ENCODE peak calls at places on chromosomes 1 and 21, in ten cellular contexts. J, O, I, R, P, S, K, D, T and U are unnamed samples.

GRCh38 chr1:52348704-52349301 is 17.2 kb downstream of the CC2D1B start:
- DNase-seq in J (peak; percentile 66), O (peak; percentile 77), I (peak; percentile 41), R (no peak), P (no peak), S (no peak), K (no peak), D (peak; percentile 70), T (no peak), U (no peak)

GRCh38 chr1:211935448-211935970 is 99.8 kb downstream of the INTS7 start:
- DNase-seq in J (no peak), O (no peak), I (no peak), R (no peak), P (no peak), S (no peak), K (no peak), D (peak; percentile 22), T (no peak), U (no peak)

GRCh38 chr1:244388961-244389360 is 62.7 kb downstream of the ADSS2 start:
- DNase-seq in J (no peak), O (no peak), I (no peak), R (no peak), P (no peak), S (no peak), K (no peak), D (no peak), T (no peak), U (no peak)

GRCh38 chr1:225911207-225912130 is 12.6 kb downstream of the PYCR2 start:
- DNase-seq in J (no peak), O (peak; percentile 55), I (no peak), R (peak; percentile 73), P (peak; percentile 73), S (peak; percentile 50), K (no peak), D (peak; percentile 61), T (peak; percentile 44), U (peak; percentile 55)

GRCh38 chr1:155360051-155360450 is 39.4 kb downstream of the RUSC1 start:
- DNase-seq in J (no peak), O (no peak), I (no peak), R (no peak), P (no peak), S (no peak), K (no peak), D (no peak), T (no peak), U (no peak)

GRCh38 chr1:30407862-30408580 is 315.4 kb downstream of the MATN1 start:
- DNase-seq in J (no peak), O (no peak), I (no peak), R (no peak), P (no peak), S (no peak), K (no peak), D (no peak), T (no peak), U (peak; percentile 10)

GRCh38 chr1:24384251-24385090 is 29.1 kb downstream of the STPG1 start:
- DNase-seq in J (no peak), O (no peak), I (no peak), R (no peak), P (peak; percentile 55), S (no peak), K (no peak), D (peak; percentile 75), T (peak; percentile 80), U (no peak)

GRCh38 chr1:158248122-158248521 is 6.1 kb upstream of the CD1A start:
- DNase-seq in J (peak; percentile 63), O (peak; percentile 64), I (no peak), R (no peak), P (no peak), S (peak; percentile 23), K (no peak), D (no peak), T (peak; percentile 36), U (peak; percentile 46)

GRCh38 chr21:43367859-43368258 is 59.1 kb downstream of the SIK1 start:
- DNase-seq in J (no peak), O (no peak), I (no peak), R (no peak), P (no peak), S (no peak), K (no peak), D (no peak), T (no peak), U (no peak)

GRCh38 chr1:27744556-27744955 is 18.8 kb downstream of the FAM76A start:
- DNase-seq in J (no peak), O (no peak), I (no peak), R (no peak), P (no peak), S (no peak), K (no peak), D (no peak), T (no peak), U (no peak)

GRCh38 chr1:56477164-56478111 is 101.9 kb downstream of the PLPP3 start:
- DNase-seq in J (peak; percentile 78), O (peak; percentile 16), I (no peak), R (no peak), P (peak; percentile 79), S (peak; percentile 73), K (no peak), D (no peak), T (no peak), U (peak; percentile 90)

GRCh38 chr1:223208164-223209075 is 65.4 kb upstream of the TLR5 start:
- DNase-seq in J (no peak), O (no peak), I (no peak), R (no peak), P (no peak), S (no peak), K (no peak), D (no peak), T (no peak), U (no peak)

GRCh38 chr1:168774241-168774640 is 45.2 kb upstream of the DPT start:
- DNase-seq in J (no peak), O (no peak), I (no peak), R (no peak), P (peak; percentile 66), S (peak; percentile 56), K (no peak), D (peak; percentile 20), T (no peak), U (peak; percentile 36)

GRCh38 chr1:89815611-89816010 is 5.2 kb upstream of the LRRC8D start:
- DNase-seq in J (peak; percentile 55), O (peak; percentile 97), I (no peak), R (no peak), P (no peak), S (no peak), K (no peak), D (no peak), T (no peak), U (no peak)

GRCh38 chr1:32307313-32307712 is 15.4 kb downstream of the HDAC1 start:
- DNase-seq in J (no peak), O (no peak), I (no peak), R (no peak), P (no peak), S (no peak), K (no peak), D (no peak), T (no peak), U (no peak)

GRCh38 chr1:40796939-40797667 is 13.5 kb downstream of the KCNQ4 start:
- DNase-seq in J (no peak), O (peak; percentile 25), I (no peak), R (no peak), P (peak; percentile 63), S (peak; percentile 59), K (no peak), D (no peak), T (peak; percentile 23), U (no peak)

GRCh38 chr1:157691285-157691920 is 9.2 kb downstream of the FCRL3 start:
- DNase-seq in J (peak; percentile 72), O (peak; percentile 31), I (peak; percentile 19), R (no peak), P (no peak), S (no peak), K (no peak), D (peak; percentile 35), T (no peak), U (no peak)

GRCh38 chr1:179091691-179092165 is 9.9 kb downstream of the TOR3A start:
- DNase-seq in J (no peak), O (no peak), I (peak; percentile 65), R (no peak), P (peak; percentile 75), S (peak; percentile 42), K (no peak), D (no peak), T (peak; percentile 17), U (no peak)

GRCh38 chr1:21574464-21575151 is 65.4 kb downstream of the ALPL start:
- DNase-seq in J (no peak), O (no peak), I (peak; percentile 90), R (no peak), P (peak; percentile 88), S (peak; percentile 84), K (no peak), D (peak; percentile 40), T (peak; percentile 22), U (peak; percentile 73)

GRCh38 chr1:213564215-213564659 is 423.5 kb upstream of the PROX1 start:
- DNase-seq in J (no peak), O (peak; percentile 30), I (peak; percentile 65), R (no peak), P (no peak), S (no peak), K (no peak), D (peak; percentile 53), T (peak; percentile 27), U (no peak)

GRCh38 chr1:180157576-180158057 is 2.9 kb downstream of the QSOX1 start:
- DNase-seq in J (no peak), O (no peak), I (peak; percentile 98), R (no peak), P (no peak), S (no peak), K (no peak), D (no peak), T (no peak), U (no peak)

GRCh38 chr1:20640183-20640597 is 6.9 kb downstream of the PINK1 start:
- DNase-seq in J (peak; percentile 60), O (peak; percentile 74), I (peak; percentile 42), R (peak; percentile 53), P (no peak), S (peak; percentile 37), K (no peak), D (peak; percentile 65), T (peak; percentile 48), U (no peak)

GRCh38 chr1:47894718-47895393 is 102.3 kb downstream of the TRABD2B start:
- DNase-seq in J (no peak), O (no peak), I (no peak), R (no peak), P (peak; percentile 26), S (no peak), K (no peak), D (no peak), T (peak; percentile 91), U (no peak)

GRCh38 chr21:17828223-17828622 is 9.1 kb upstream of the C21orf91 start:
- DNase-seq in J (no peak), O (no peak), I (no peak), R (no peak), P (no peak), S (no peak), K (no peak), D (no peak), T (no peak), U (no peak)

GRCh38 chr1:116139592-116140134 is 28.5 kb downstream of the MAB21L3 start:
- DNase-seq in J (no peak), O (no peak), I (no peak), R (no peak), P (no peak), S (no peak), K (no peak), D (no peak), T (no peak), U (no peak)

GRCh38 chr21:34603002-34603709 is 11.8 kb downstream of the RCAN1 start:
- DNase-seq in J (peak; percentile 91), O (peak; percentile 71), I (peak; percentile 86), R (peak; percentile 49), P (peak; percentile 79), S (peak; percentile 86), K (peak; percentile 26), D (peak; percentile 86), T (peak; percentile 67), U (peak; percentile 83)

GRCh38 chr1:57966751-57967406 is 543.0 kb upstream of the DAB1 start:
- DNase-seq in J (no peak), O (no peak), I (no peak), R (no peak), P (no peak), S (no peak), K (no peak), D (peak; percentile 88), T (peak; percentile 6), U (no peak)

GRCh38 chr1:245217853-245218608 is 63.2 kb downstream of the KIF26B start:
- DNase-seq in J (no peak), O (no peak), I (no peak), R (no peak), P (no peak), S (no peak), K (no peak), D (no peak), T (no peak), U (no peak)